ENCODE peak calls at places on chromosome 12, in eight cellular contexts. One of them, this sample, is unnamed.
A peak's percentile ranks its signal among the peaks of the same experiment; 100 is the strongest.

GRCh38 chr12:75724913-75725312 is 213.5 kb upstream of the KRR1 start:
- DNase-seq in body of pancreas: no peak
- DNase-seq in Peyer's patch: no peak
- DNase-seq in heart left ventricle: peak; percentile 36
- DNase-seq in ovary: no peak
- DNase-seq in NB4: no peak
- DNase-seq in HCT116: peak; percentile 83
- DNase-seq in IMR-90: peak; percentile 92
- DNase-seq in this sample: no peak

GRCh38 chr12:20101046-20101445 is 267.3 kb upstream of the PDE3A start:
- DNase-seq in body of pancreas: no peak
- DNase-seq in Peyer's patch: no peak
- DNase-seq in heart left ventricle: peak; percentile 66
- DNase-seq in ovary: peak; percentile 30
- DNase-seq in NB4: no peak
- DNase-seq in HCT116: no peak
- DNase-seq in IMR-90: peak; percentile 6
- DNase-seq in this sample: no peak

GRCh38 chr12:104669851-104670337 is 213.1 kb downstream of the CHST11 start:
- DNase-seq in body of pancreas: peak; percentile 34
- DNase-seq in Peyer's patch: peak; percentile 65
- DNase-seq in heart left ventricle: peak; percentile 57
- DNase-seq in ovary: peak; percentile 55
- DNase-seq in NB4: peak; percentile 94
- DNase-seq in HCT116: no peak
- DNase-seq in IMR-90: peak; percentile 35
- DNase-seq in this sample: no peak

GRCh38 chr12:57173683-57174082 is 26.3 kb upstream of the LRP1-AS start:
- DNase-seq in body of pancreas: no peak
- DNase-seq in Peyer's patch: no peak
- DNase-seq in heart left ventricle: no peak
- DNase-seq in ovary: no peak
- DNase-seq in NB4: no peak
- DNase-seq in HCT116: no peak
- DNase-seq in IMR-90: no peak
- DNase-seq in this sample: no peak

GRCh38 chr12:110373025-110373876 is 30.3 kb downstream of the ANAPC7 start:
- DNase-seq in body of pancreas: no peak
- DNase-seq in Peyer's patch: no peak
- DNase-seq in heart left ventricle: no peak
- DNase-seq in ovary: no peak
- DNase-seq in NB4: no peak
- DNase-seq in HCT116: no peak
- DNase-seq in IMR-90: no peak
- DNase-seq in this sample: no peak

GRCh38 chr12:52053570-52054209 is 2.4 kb downstream of the NR4A1 start:
- DNase-seq in body of pancreas: no peak
- DNase-seq in Peyer's patch: no peak
- DNase-seq in heart left ventricle: no peak
- DNase-seq in ovary: peak; percentile 76
- DNase-seq in NB4: no peak
- DNase-seq in HCT116: no peak
- DNase-seq in IMR-90: peak; percentile 64
- DNase-seq in this sample: no peak

GRCh38 chr12:101794574-101794973 is 36.2 kb downstream of the GNPTAB start:
- DNase-seq in body of pancreas: no peak
- DNase-seq in Peyer's patch: no peak
- DNase-seq in heart left ventricle: no peak
- DNase-seq in ovary: no peak
- DNase-seq in NB4: no peak
- DNase-seq in HCT116: no peak
- DNase-seq in IMR-90: no peak
- DNase-seq in this sample: no peak

GRCh38 chr12:79897617-79898016 is 37.3 kb downstream of the PPP1R12A start:
- DNase-seq in body of pancreas: no peak
- DNase-seq in Peyer's patch: no peak
- DNase-seq in heart left ventricle: no peak
- DNase-seq in ovary: no peak
- DNase-seq in NB4: no peak
- DNase-seq in HCT116: peak; percentile 16
- DNase-seq in IMR-90: peak; percentile 95
- DNase-seq in this sample: no peak

GRCh38 chr12:105814283-105814682 is 324.5 kb downstream of the NUAK1 start:
- DNase-seq in body of pancreas: no peak
- DNase-seq in Peyer's patch: no peak
- DNase-seq in heart left ventricle: no peak
- DNase-seq in ovary: no peak
- DNase-seq in NB4: no peak
- DNase-seq in HCT116: no peak
- DNase-seq in IMR-90: no peak
- DNase-seq in this sample: peak; percentile 42

GRCh38 chr12:19850341-19851065 is 411.2 kb downstream of the AEBP2 start:
- DNase-seq in body of pancreas: no peak
- DNase-seq in Peyer's patch: no peak
- DNase-seq in heart left ventricle: no peak
- DNase-seq in ovary: no peak
- DNase-seq in NB4: no peak
- DNase-seq in HCT116: no peak
- DNase-seq in IMR-90: peak; percentile 53
- DNase-seq in this sample: no peak

GRCh38 chr12:11853126-11853525 is 203.7 kb downstream of the ETV6 start:
- DNase-seq in body of pancreas: peak; percentile 42
- DNase-seq in Peyer's patch: no peak
- DNase-seq in heart left ventricle: no peak
- DNase-seq in ovary: no peak
- DNase-seq in NB4: no peak
- DNase-seq in HCT116: no peak
- DNase-seq in IMR-90: no peak
- DNase-seq in this sample: no peak

GRCh38 chr12:16685107-16685506 is 79.1 kb upstream of the LMO3 start:
- DNase-seq in body of pancreas: no peak
- DNase-seq in Peyer's patch: no peak
- DNase-seq in heart left ventricle: no peak
- DNase-seq in ovary: no peak
- DNase-seq in NB4: no peak
- DNase-seq in HCT116: no peak
- DNase-seq in IMR-90: peak; percentile 1
- DNase-seq in this sample: no peak

GRCh38 chr12:89528434-89528833 is 2.6 kb upstream of the POC1B start:
- DNase-seq in body of pancreas: no peak
- DNase-seq in Peyer's patch: no peak
- DNase-seq in heart left ventricle: no peak
- DNase-seq in ovary: no peak
- DNase-seq in NB4: peak; percentile 49
- DNase-seq in HCT116: no peak
- DNase-seq in IMR-90: no peak
- DNase-seq in this sample: no peak

GRCh38 chr12:89525002-89525823 is 617 bp upstream of the GALNT4 start:
- DNase-seq in body of pancreas: peak; percentile 57
- DNase-seq in Peyer's patch: peak; percentile 66
- DNase-seq in heart left ventricle: peak; percentile 35
- DNase-seq in ovary: peak; percentile 64
- DNase-seq in NB4: peak; percentile 74
- DNase-seq in HCT116: no peak
- DNase-seq in IMR-90: peak; percentile 21
- DNase-seq in this sample: no peak

GRCh38 chr12:89521348-89522238 is 3.0 kb downstream of the GALNT4 start:
- DNase-seq in body of pancreas: no peak
- DNase-seq in Peyer's patch: no peak
- DNase-seq in heart left ventricle: no peak
- DNase-seq in ovary: no peak
- DNase-seq in NB4: no peak
- DNase-seq in HCT116: no peak
- DNase-seq in IMR-90: peak; percentile 47
- DNase-seq in this sample: no peak

GRCh38 chr12:89525824-89526770 is at the start of gene POC1B:
- DNase-seq in body of pancreas: peak; percentile 80
- DNase-seq in Peyer's patch: peak; percentile 73
- DNase-seq in heart left ventricle: peak; percentile 88
- DNase-seq in ovary: peak; percentile 80
- DNase-seq in NB4: peak; percentile 96
- DNase-seq in HCT116: peak; percentile 74
- DNase-seq in IMR-90: peak; percentile 77
- DNase-seq in this sample: peak; percentile 93

DNA sequence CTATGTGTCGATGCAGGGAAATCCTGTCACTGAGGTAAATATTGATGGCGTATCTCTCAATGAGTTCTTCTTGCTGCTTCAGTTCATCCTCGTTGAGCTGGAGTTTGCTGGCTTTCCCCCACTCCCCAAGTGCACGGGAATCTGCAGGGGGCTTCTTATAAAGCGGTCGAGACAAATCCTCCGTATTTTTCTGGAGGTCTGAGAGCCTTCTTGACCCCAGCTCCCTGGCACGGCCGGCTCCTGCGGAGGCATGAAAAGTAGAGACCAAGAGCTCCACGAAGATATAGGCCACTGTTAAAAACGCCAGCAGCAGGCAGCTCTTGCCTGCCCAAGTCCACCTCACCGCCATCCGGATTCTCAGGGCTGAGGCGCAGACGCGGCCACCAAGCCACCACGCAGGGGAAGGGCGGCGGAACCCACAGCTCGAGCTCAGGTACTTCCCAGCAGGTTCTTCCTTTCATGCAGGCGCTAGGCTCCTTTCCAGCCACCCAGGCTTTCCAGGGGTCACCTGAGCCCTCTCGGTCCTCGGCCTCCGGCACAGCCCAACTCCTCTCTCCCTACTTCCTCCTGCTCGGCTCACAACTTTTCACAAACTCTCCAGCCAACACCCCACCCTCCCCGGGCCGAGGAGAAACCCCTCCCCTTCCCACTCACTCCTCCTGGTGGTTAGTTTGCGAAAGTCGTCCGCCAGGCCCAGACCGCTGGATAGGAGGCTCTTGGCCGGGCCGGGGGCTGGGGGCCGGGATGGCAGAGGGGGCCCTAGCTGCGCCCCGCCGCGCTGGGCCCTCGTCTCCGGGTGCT is at the start of gene GALNT4:
- DNase-seq in body of pancreas: peak; percentile 90
- DNase-seq in Peyer's patch: peak; percentile 86
- DNase-seq in heart left ventricle: peak; percentile 88
- DNase-seq in ovary: peak; percentile 84
- DNase-seq in NB4: peak; percentile 97
- DNase-seq in HCT116: peak; percentile 62
- DNase-seq in IMR-90: peak; percentile 85
- DNase-seq in this sample: peak; percentile 98
- TF ChIP-seq POLR2A in body of pancreas: peak; percentile 42
- TF ChIP-seq POLR2A in Peyer's patch: peak; percentile 66
- TF ChIP-seq POLR2A in heart left ventricle: no peak
- TF ChIP-seq POLR2A in ovary: peak; percentile 46
- TF ChIP-seq POLR2A in NB4: peak; percentile 76
- TF ChIP-seq POLR2A in HCT116: no peak
- TF ChIP-seq POLR2A in IMR-90: peak; percentile 19
- TF ChIP-seq POLR2A in this sample: peak; percentile 5

DNA sequence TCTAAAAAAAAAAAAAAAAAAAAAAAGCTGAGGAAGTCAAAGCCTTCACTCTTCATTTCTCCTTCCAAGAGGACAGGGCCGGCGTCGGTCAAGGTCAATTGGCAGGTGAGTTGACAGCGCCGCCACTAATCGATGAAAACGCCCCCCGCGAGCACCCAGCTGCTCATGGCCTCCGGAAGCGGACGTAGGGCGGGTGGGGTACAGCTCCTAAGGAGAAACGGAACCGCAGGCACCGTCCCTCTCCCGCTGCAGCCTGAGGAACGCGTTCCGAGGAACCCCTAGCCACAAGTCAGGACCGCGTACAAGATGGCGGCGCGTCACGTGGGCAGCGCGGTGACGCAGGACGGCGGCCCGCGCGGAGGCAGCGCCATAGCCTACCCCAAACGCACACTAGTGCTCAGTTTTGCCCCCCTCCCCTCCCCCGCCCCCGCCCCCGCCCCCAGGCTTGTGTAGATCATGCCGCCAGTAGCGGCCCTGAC is at the start of gene ATF1:
- DNase-seq in body of pancreas: peak; percentile 93
- DNase-seq in Peyer's patch: peak; percentile 85
- DNase-seq in heart left ventricle: peak; percentile 93
- DNase-seq in ovary: peak; percentile 90
- DNase-seq in NB4: peak; percentile 98
- DNase-seq in HCT116: peak; percentile 79
- DNase-seq in IMR-90: peak; percentile 93
- DNase-seq in this sample: peak; percentile 98
- TF ChIP-seq POLR2A in body of pancreas: peak; percentile 61
- TF ChIP-seq POLR2A in Peyer's patch: peak; percentile 71
- TF ChIP-seq POLR2A in heart left ventricle: no peak
- TF ChIP-seq POLR2A in ovary: peak; percentile 81
- TF ChIP-seq POLR2A in NB4: peak; percentile 85
- TF ChIP-seq POLR2A in HCT116: peak; percentile 60
- TF ChIP-seq POLR2A in IMR-90: peak; percentile 82
- TF ChIP-seq POLR2A in this sample: peak; percentile 75

DNA sequence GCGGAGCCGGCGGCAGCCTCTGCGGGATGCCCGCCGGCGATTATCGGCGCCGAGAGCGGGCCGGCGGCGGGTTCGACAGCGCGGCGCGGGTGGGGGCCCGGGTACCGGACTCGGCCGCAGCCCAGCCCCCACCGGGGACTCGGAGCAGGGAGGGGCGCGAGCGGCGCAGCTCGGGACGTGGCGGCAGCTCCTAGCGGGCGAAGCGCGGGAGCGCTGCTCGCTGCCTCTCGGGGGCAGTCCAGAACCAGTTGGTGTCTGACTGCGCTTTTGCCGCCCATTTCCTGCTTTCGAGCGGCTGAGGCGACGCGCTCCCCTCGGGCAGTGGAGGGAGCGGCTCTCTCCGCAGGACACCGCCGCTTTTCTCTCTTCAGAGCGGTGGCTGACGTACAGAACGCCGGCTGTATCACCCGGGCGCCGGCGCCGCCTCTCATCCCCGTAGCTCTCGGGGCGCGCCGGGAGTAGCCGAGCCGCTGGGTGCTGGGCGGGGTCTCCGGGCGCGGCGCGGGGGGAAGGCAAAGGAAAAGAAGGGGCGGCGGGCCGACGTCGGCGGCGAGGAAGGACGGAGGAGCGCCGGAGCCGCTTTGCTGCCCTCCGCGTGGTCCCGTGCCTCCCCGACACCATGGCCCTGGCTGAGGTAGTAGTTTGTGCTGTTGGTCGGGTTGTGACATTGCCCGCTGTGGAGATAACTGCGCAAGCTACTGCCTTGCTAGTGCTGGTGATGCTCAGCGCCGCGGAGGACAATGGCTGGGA is 136.6 kb downstream of the MON2 start:
- DNase-seq in body of pancreas: peak; percentile 89
- DNase-seq in Peyer's patch: peak; percentile 70
- DNase-seq in heart left ventricle: peak; percentile 90
- DNase-seq in ovary: peak; percentile 90
- DNase-seq in NB4: peak; percentile 95
- DNase-seq in HCT116: peak; percentile 51
- DNase-seq in IMR-90: peak; percentile 89
- DNase-seq in this sample: peak; percentile 93
- TF ChIP-seq POLR2A in body of pancreas: peak; percentile 74
- TF ChIP-seq POLR2A in Peyer's patch: peak; percentile 51
- TF ChIP-seq POLR2A in heart left ventricle: no peak
- TF ChIP-seq POLR2A in ovary: peak; percentile 1
- TF ChIP-seq POLR2A in NB4: peak; percentile 18
- TF ChIP-seq POLR2A in HCT116: peak; percentile 43
- TF ChIP-seq POLR2A in IMR-90: peak; percentile 88
- TF ChIP-seq POLR2A in this sample: peak; percentile 47

GRCh38 chr12:27014085-27014858 is at the start of gene TM7SF3:
- DNase-seq in body of pancreas: peak; percentile 97
- DNase-seq in Peyer's patch: peak; percentile 93
- DNase-seq in heart left ventricle: peak; percentile 94
- DNase-seq in ovary: peak; percentile 95
- DNase-seq in NB4: no peak
- DNase-seq in HCT116: peak; percentile 77
- DNase-seq in IMR-90: peak; percentile 83
- DNase-seq in this sample: peak; percentile 95
- TF ChIP-seq POLR2A in body of pancreas: peak; percentile 92
- TF ChIP-seq POLR2A in Peyer's patch: peak; percentile 71
- TF ChIP-seq POLR2A in heart left ventricle: no peak
- TF ChIP-seq POLR2A in ovary: peak; percentile 44
- TF ChIP-seq POLR2A in NB4: peak; percentile 95
- TF ChIP-seq POLR2A in HCT116: peak; percentile 47
- TF ChIP-seq POLR2A in IMR-90: no peak
- TF ChIP-seq POLR2A in this sample: no peak

This sample was measured in esophagus muscularis mucosa.